ENCODE peak calls at places on chromosomes 3 and 15, in four cellular contexts. P is K562, N is HCT116, C is HepG2. O is an unnamed sample.

GRCh38 chr3:7112523-7113056 is 251.7 kb downstream of the GRM7 start:
- DNase-seq in N (no peak), P (no peak), C (no peak), O (no peak)

GRCh38 chr3:8780279-8780678 is 10.9 kb upstream of the OXTR start:
- DNase-seq in N (no peak), P (no peak), C (no peak), O (no peak)

GRCh38 chr3:195045481-195045880 is 225.5 kb downstream of the XXYLT1 start:
- DNase-seq in N (no peak), C (no peak), P (no peak), O (no peak)

GRCh38 chr15:50798684-50799083 is 33.2 kb upstream of the SPPL2A start:
- DNase-seq in C (no peak), P (no peak), N (no peak), O (no peak)

GRCh38 chr3:158845748-158846350 is 44.0 kb downstream of the MFSD1 start:
- DNase-seq in N (peak; percentile 27), P (peak; percentile 70), C (peak; percentile 41), O (no peak)

GRCh38 chr3:30370681-30371271 is 235.6 kb upstream of the TGFBR2 start:
- DNase-seq in P (no peak), C (peak; percentile 24), N (no peak), O (no peak)

GRCh38 chr3:57706462-57706861 is 13.6 kb upstream of the DENND6A start:
- DNase-seq in C (no peak), P (no peak), N (peak; percentile 21), O (no peak)

GRCh38 chr3:36674816-36675215 is 89.5 kb downstream of the DCLK3 start:
- DNase-seq in P (no peak), C (no peak), N (no peak), O (no peak)

GRCh38 chr3:58539636-58540035 is 2.6 kb upstream of the ACOX2 start:
- DNase-seq in N (no peak), C (no peak), P (no peak), O (no peak)

GRCh38 chr15:26864664-26865191 is 2.1 kb upstream of the GABRA5 start:
- DNase-seq in N (no peak), C (no peak), P (peak; percentile 16), O (no peak)

GRCh38 chr3:164332856-164333802 is 745.2 kb downstream of the SI start:
- DNase-seq in N (no peak), C (no peak), P (no peak), O (no peak)

GRCh38 chr3:117018622-117019021 is 309.0 kb downstream of the TUSC7 start:
- DNase-seq in C (no peak), N (no peak), P (no peak), O (no peak)

GRCh38 chr3:94291686-94292085 is 228.8 kb downstream of the NSUN3 start:
- DNase-seq in C (no peak), P (no peak), N (no peak), O (no peak)

GRCh38 chr3:159236306-159236705 is 434.5 kb downstream of the MFSD1 start:
- DNase-seq in N (no peak), C (no peak), P (no peak), O (no peak)

GRCh38 chr3:143132246-143132980 is 12.8 kb downstream of the CHST2 start:
- DNase-seq in C (no peak), N (no peak), P (no peak), O (no peak)

GRCh38 chr3:143137637-143138036 is 18.1 kb downstream of the CHST2 start:
- DNase-seq in N (no peak), C (no peak), P (no peak), O (no peak)

GRCh38 chr3:143138948-143139347 is 19.4 kb downstream of the CHST2 start:
- DNase-seq in P (no peak), C (no peak), N (no peak), O (no peak)

GRCh38 chr3:143134446-143134845 is 14.9 kb downstream of the CHST2 start:
- DNase-seq in N (no peak), C (no peak), P (peak; percentile 19), O (no peak)

DNA sequence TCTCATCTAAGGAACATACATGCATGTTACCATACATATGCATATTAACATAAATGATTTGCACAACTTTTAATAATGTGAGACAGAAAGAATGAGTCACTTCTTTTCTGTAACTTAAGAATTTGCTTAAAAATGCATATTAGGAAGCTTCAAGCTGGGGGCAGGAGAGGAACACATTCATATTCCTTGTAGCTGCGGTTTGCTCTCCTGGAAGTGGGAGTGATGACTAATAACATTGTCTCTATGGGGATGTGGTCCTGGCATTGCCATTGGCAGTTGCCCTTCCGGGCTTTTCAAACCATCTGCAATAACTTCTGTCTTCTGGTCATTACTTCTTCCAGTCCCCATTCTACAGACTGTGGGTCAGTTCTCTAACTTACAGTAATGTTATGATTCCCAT is 15.6 kb downstream of the CHST2 start:
- DNase-seq in N (no peak), C (no peak), P (no peak), O (no peak)
- TF ChIP-seq CTCF in N (no peak), C (no peak), P (no peak), O (no peak)

DNA sequence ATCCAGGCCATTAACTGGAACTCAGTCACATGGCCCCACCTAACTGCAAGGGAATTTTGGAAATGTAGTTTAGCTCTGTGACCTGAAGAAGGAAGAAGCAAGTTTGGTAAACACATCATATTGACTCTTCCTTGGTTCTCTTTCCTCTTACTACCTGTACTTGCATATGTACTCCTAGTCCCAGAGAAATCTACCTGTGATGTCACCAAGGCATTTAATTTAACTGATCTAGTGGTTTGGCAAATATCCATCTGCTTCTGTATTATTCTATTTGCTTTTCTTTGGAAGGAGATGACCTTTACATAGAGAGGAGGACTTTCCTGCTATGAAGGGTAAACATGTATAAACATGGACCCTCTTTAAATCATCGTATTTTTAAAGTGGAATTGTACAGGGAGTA is 150.8 kb downstream of the TMEM108 start:
- DNase-seq in N (no peak), C (no peak), P (no peak), O (no peak)
- TF ChIP-seq TCF7L2 in N (no peak), C (no peak), P (no peak), O (no peak)

DNA sequence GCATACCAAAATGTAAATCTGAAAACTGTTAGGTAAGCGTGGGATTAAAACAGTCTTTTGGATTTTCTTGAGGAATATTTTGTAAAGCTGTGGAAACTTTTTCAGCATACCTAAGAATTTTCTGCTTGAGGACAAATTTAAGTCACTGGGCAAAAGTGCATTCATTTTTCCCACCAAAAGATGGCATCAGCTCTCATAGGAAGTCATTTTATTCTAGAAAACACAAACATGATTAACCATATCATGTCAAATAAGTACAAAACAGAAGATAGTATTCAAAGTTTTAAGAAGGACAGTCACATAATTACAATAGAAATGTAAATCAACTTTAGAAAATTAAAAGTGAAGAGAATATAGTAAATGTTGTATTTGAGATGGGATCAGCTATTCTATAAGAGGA is 63.5 kb downstream of the SLC49A4 start:
- DNase-seq in C (peak; percentile 12), P (no peak), N (peak; percentile 15), O (peak; percentile 17)
- TF ChIP-seq SIN3A in C (no peak), P (no peak), N (no peak), O (no peak)

DNA sequence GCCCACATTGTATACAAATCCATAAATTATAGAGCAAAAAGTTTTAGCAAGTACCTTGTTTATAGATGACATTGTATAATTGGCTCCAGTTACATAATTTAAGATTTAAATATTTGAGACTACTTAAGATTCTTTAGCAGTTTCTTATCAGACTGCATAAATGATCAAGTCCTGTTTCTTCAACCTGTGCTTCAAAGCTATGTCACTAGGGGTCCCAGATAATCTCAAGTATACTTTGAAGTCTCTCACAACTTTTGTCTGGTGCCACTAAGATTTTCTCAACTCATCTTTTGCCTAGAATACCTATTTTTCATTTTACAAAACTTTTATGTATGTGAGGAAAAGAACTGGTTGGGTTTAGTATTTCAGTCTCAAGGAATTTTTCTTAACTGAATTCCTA is 205.5 kb downstream of the STAG1 start:
- DNase-seq in N (peak; percentile 10), C (no peak), P (peak; percentile 6), O (no peak)
- TF ChIP-seq CTCF in N (peak; percentile 27), C (no peak), P (peak; percentile 8), O (no peak)